ENCODE peak calls at places on chromosomes 7 and 10, in eight cellular contexts. One of them, this sample, is unnamed.

GRCh38 chr10:28326516-28327493 is 23.9 kb upstream of the MPP7 start:
- DNase-seq in psoas muscle: peak; percentile 57
- DNase-seq in right atrium auricular region: no peak
- DNase-seq in AG10803: peak; percentile 25
- DNase-seq in H1: no peak
- DNase-seq in colonic mucosa: no peak
- DNase-seq in iPS DF 6.9: no peak
- DNase-seq in GM12865: no peak
- DNase-seq in this sample: no peak

GRCh38 chr7:15130666-15131541 is 228.4 kb upstream of the DGKB start:
- DNase-seq in GM12865: no peak
- DNase-seq in colonic mucosa: no peak
- DNase-seq in iPS DF 6.9: no peak
- DNase-seq in AG10803: peak; percentile 39
- DNase-seq in H1: no peak
- DNase-seq in right atrium auricular region: no peak
- DNase-seq in psoas muscle: no peak
- DNase-seq in this sample: no peak

GRCh38 chr10:35827783-35828182 is 185.7 kb upstream of the FZD8 start:
- DNase-seq in colonic mucosa: no peak
- DNase-seq in H1: no peak
- DNase-seq in GM12865: no peak
- DNase-seq in AG10803: no peak
- DNase-seq in psoas muscle: no peak
- DNase-seq in right atrium auricular region: no peak
- DNase-seq in iPS DF 6.9: no peak
- DNase-seq in this sample: no peak

GRCh38 chr10:70418229-70418628 is 14.3 kb downstream of the EIF4EBP2 start:
- DNase-seq in iPS DF 6.9: no peak
- DNase-seq in AG10803: peak; percentile 29
- DNase-seq in right atrium auricular region: no peak
- DNase-seq in psoas muscle: no peak
- DNase-seq in colonic mucosa: no peak
- DNase-seq in GM12865: no peak
- DNase-seq in H1: no peak
- DNase-seq in this sample: peak; percentile 67

GRCh38 chr7:155570171-155570958 is 24.0 kb upstream of the CNPY1 start:
- DNase-seq in right atrium auricular region: no peak
- DNase-seq in colonic mucosa: no peak
- DNase-seq in psoas muscle: peak; percentile 35
- DNase-seq in AG10803: no peak
- DNase-seq in iPS DF 6.9: no peak
- DNase-seq in GM12865: no peak
- DNase-seq in H1: no peak
- DNase-seq in this sample: no peak

GRCh38 chr7:28136885-28137284 is 43.7 kb downstream of the JAZF1 start:
- DNase-seq in iPS DF 6.9: no peak
- DNase-seq in right atrium auricular region: no peak
- DNase-seq in AG10803: no peak
- DNase-seq in H1: no peak
- DNase-seq in psoas muscle: no peak
- DNase-seq in GM12865: no peak
- DNase-seq in colonic mucosa: no peak
- DNase-seq in this sample: no peak

GRCh38 chr7:149701495-149702240 is 71.7 kb downstream of the ZNF467 start:
- DNase-seq in iPS DF 6.9: no peak
- DNase-seq in right atrium auricular region: no peak
- DNase-seq in H1: no peak
- DNase-seq in psoas muscle: no peak
- DNase-seq in GM12865: no peak
- DNase-seq in AG10803: no peak
- DNase-seq in colonic mucosa: no peak
- DNase-seq in this sample: no peak

GRCh38 chr7:636396-636795 is 90.1 kb upstream of the DNAAF5 start:
- DNase-seq in GM12865: no peak
- DNase-seq in colonic mucosa: no peak
- DNase-seq in AG10803: peak; percentile 10
- DNase-seq in iPS DF 6.9: no peak
- DNase-seq in psoas muscle: no peak
- DNase-seq in H1: no peak
- DNase-seq in right atrium auricular region: no peak
- DNase-seq in this sample: peak; percentile 24

GRCh38 chr7:101553018-101553770 is 75.9 kb downstream of the MYL10 start:
- DNase-seq in iPS DF 6.9: no peak
- DNase-seq in colonic mucosa: no peak
- DNase-seq in GM12865: no peak
- DNase-seq in H1: no peak
- DNase-seq in psoas muscle: peak; percentile 30
- DNase-seq in right atrium auricular region: no peak
- DNase-seq in AG10803: no peak
- DNase-seq in this sample: no peak

GRCh38 chr10:126955396-126955795 is 50.2 kb downstream of the DOCK1 start:
- DNase-seq in right atrium auricular region: no peak
- DNase-seq in colonic mucosa: no peak
- DNase-seq in GM12865: no peak
- DNase-seq in H1: no peak
- DNase-seq in psoas muscle: no peak
- DNase-seq in iPS DF 6.9: no peak
- DNase-seq in AG10803: no peak
- DNase-seq in this sample: no peak

GRCh38 chr7:44398953-44399574 is 73.7 kb upstream of the CAMK2B start:
- DNase-seq in iPS DF 6.9: no peak
- DNase-seq in GM12865: no peak
- DNase-seq in H1: no peak
- DNase-seq in AG10803: no peak
- DNase-seq in right atrium auricular region: no peak
- DNase-seq in psoas muscle: no peak
- DNase-seq in colonic mucosa: no peak
- DNase-seq in this sample: no peak

GRCh38 chr7:44400033-44400511 is 74.7 kb upstream of the CAMK2B start:
- DNase-seq in H1: no peak
- DNase-seq in AG10803: no peak
- DNase-seq in psoas muscle: no peak
- DNase-seq in colonic mucosa: no peak
- DNase-seq in right atrium auricular region: no peak
- DNase-seq in GM12865: no peak
- DNase-seq in iPS DF 6.9: no peak
- DNase-seq in this sample: no peak

GRCh38 chr7:44396498-44396897 is 71.1 kb upstream of the CAMK2B start:
- DNase-seq in colonic mucosa: no peak
- DNase-seq in psoas muscle: no peak
- DNase-seq in right atrium auricular region: no peak
- DNase-seq in GM12865: no peak
- DNase-seq in H1: no peak
- DNase-seq in iPS DF 6.9: no peak
- DNase-seq in AG10803: no peak
- DNase-seq in this sample: no peak

GRCh38 chr7:44396931-44397525 is 71.6 kb upstream of the CAMK2B start:
- DNase-seq in GM12865: no peak
- DNase-seq in H1: no peak
- DNase-seq in colonic mucosa: no peak
- DNase-seq in AG10803: no peak
- DNase-seq in iPS DF 6.9: no peak
- DNase-seq in right atrium auricular region: peak; percentile 55
- DNase-seq in psoas muscle: no peak
- DNase-seq in this sample: no peak

DNA sequence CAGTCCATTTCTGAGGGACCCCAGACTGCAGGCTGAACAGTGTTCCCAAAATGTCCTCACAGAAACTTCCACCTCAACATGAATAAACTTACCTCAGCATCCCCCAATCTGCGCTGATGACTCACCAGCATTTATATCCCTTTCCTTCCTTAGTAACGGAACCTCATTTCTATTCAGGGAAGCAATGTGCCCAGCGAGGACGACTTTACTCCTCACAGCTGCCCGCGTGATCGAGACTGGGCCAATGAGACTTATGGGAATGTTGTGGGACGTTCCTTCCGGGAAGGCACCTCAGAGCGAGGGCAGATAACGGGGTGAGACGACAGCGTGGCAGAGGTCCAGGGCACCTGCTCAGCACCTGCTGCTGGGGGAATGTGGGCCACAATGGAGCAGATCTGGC is 73.1 kb upstream of the CAMK2B start:
- DNase-seq in H1: no peak
- DNase-seq in right atrium auricular region: peak; percentile 63
- DNase-seq in psoas muscle: peak; percentile 89
- DNase-seq in GM12865: no peak
- DNase-seq in colonic mucosa: no peak
- DNase-seq in AG10803: no peak
- DNase-seq in iPS DF 6.9: no peak
- DNase-seq in this sample: no peak
- H3K4me3 ChIP-seq in H1: no peak overlapping the region
- H3K4me3 ChIP-seq in right atrium auricular region: no peak overlapping the region
- H3K4me3 ChIP-seq in psoas muscle: peak overlapping the region; percentile 41
- H3K4me3 ChIP-seq in GM12865: no peak overlapping the region
- H3K4me3 ChIP-seq in colonic mucosa: no peak overlapping the region
- H3K4me3 ChIP-seq in AG10803: no peak overlapping the region
- H3K4me3 ChIP-seq in iPS DF 6.9: no peak overlapping the region
- H3K4me3 ChIP-seq in this sample: no peak overlapping the region

GRCh38 chr10:81871558-81871957 is 3.4 kb upstream of the NRG3 start:
- DNase-seq in psoas muscle: no peak
- DNase-seq in iPS DF 6.9: no peak
- DNase-seq in GM12865: no peak
- DNase-seq in right atrium auricular region: no peak
- DNase-seq in colonic mucosa: no peak
- DNase-seq in AG10803: no peak
- DNase-seq in H1: no peak
- DNase-seq in this sample: no peak

GRCh38 chr10:81874878-81875679 is at the start of gene NRG3:
- DNase-seq in iPS DF 6.9: no peak
- DNase-seq in right atrium auricular region: no peak
- DNase-seq in AG10803: no peak
- DNase-seq in colonic mucosa: no peak
- DNase-seq in psoas muscle: no peak
- DNase-seq in GM12865: no peak
- DNase-seq in H1: no peak
- DNase-seq in this sample: no peak

GRCh38 chr10:81873932-81874816 is 820 bp upstream of the NRG3 start:
- DNase-seq in H1: no peak
- DNase-seq in GM12865: no peak
- DNase-seq in psoas muscle: peak; percentile 56
- DNase-seq in iPS DF 6.9: no peak
- DNase-seq in AG10803: no peak
- DNase-seq in right atrium auricular region: no peak
- DNase-seq in colonic mucosa: peak; percentile 20
- DNase-seq in this sample: no peak

GRCh38 chr10:81872206-81872605 is 2.8 kb upstream of the NRG3 start:
- DNase-seq in psoas muscle: no peak
- DNase-seq in AG10803: no peak
- DNase-seq in H1: no peak
- DNase-seq in right atrium auricular region: no peak
- DNase-seq in colonic mucosa: no peak
- DNase-seq in iPS DF 6.9: no peak
- DNase-seq in GM12865: no peak
- DNase-seq in this sample: no peak

DNA sequence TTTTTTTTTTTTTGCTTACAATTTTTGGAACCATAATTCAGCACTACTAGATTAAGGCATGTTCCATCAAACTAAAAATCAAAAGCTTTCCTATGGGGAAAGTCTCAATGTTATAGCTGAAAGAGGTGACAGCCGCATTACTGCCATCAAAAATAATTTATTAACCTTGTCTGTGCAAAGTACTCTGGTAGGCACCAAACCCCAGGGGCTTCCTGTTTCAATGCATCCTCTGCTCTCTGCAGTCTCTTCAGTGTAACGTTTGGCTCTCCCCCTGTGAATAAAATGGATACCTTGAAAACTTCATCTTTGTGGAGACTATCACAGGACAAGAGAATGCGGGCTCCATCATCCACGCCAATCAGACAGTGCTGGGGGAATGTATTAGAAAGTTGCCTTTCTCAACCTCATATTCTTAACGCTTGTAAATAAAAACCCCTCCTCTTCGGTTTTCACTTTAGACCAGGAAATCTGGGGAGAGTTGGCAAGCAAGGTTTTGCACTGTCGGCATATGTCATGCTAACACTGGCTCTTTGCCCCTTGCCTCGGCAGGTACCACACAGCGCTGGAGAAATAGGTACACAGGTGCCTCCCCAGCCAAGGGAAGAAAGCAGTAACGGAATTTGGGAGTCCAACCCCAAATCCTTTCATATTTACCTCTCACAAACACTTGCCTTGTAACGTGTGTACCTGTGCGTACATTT is 1.6 kb upstream of the NRG3 start:
- DNase-seq in right atrium auricular region: no peak
- DNase-seq in H1: no peak
- DNase-seq in colonic mucosa: no peak
- DNase-seq in AG10803: no peak
- DNase-seq in GM12865: no peak
- DNase-seq in psoas muscle: no peak
- DNase-seq in iPS DF 6.9: no peak
- DNase-seq in this sample: no peak
- H3K4me3 ChIP-seq in right atrium auricular region: no peak overlapping the region
- H3K4me3 ChIP-seq in H1: peak overlapping the region; percentile 69
- H3K4me3 ChIP-seq in colonic mucosa: no peak overlapping the region
- H3K4me3 ChIP-seq in AG10803: no peak overlapping the region
- H3K4me3 ChIP-seq in GM12865: no peak overlapping the region
- H3K4me3 ChIP-seq in psoas muscle: no peak overlapping the region
- H3K4me3 ChIP-seq in iPS DF 6.9: no peak overlapping the region
- H3K4me3 ChIP-seq in this sample: no peak overlapping the region

GRCh38 chr10:100713859-100714565 is 31.4 kb upstream of the PAX2 start:
- DNase-seq in colonic mucosa: no peak
- DNase-seq in right atrium auricular region: no peak
- DNase-seq in GM12865: no peak
- DNase-seq in psoas muscle: no peak
- DNase-seq in H1: no peak
- DNase-seq in iPS DF 6.9: no peak
- DNase-seq in AG10803: no peak
- DNase-seq in this sample: no peak
- H3K4me3 ChIP-seq in colonic mucosa: no peak overlapping the region
- H3K4me3 ChIP-seq in right atrium auricular region: peak overlapping the region; percentile 28
- H3K4me3 ChIP-seq in GM12865: no peak overlapping the region
- H3K4me3 ChIP-seq in psoas muscle: peak overlapping the region; percentile 45
- H3K4me3 ChIP-seq in H1: peak overlapping the region; percentile 58
- H3K4me3 ChIP-seq in iPS DF 6.9: peak overlapping the region; percentile 30
- H3K4me3 ChIP-seq in AG10803: no peak overlapping the region
- H3K4me3 ChIP-seq in this sample: no peak overlapping the region

GRCh38 chr7:134907639-134908038 is 78.7 kb upstream of the AGBL3 start:
- DNase-seq in GM12865: no peak
- DNase-seq in right atrium auricular region: no peak
- DNase-seq in iPS DF 6.9: no peak
- DNase-seq in AG10803: peak; percentile 75
- DNase-seq in psoas muscle: no peak
- DNase-seq in colonic mucosa: peak; percentile 30
- DNase-seq in H1: no peak
- DNase-seq in this sample: no peak
- H3K4me3 ChIP-seq in GM12865: no peak overlapping the region
- H3K4me3 ChIP-seq in right atrium auricular region: no peak overlapping the region
- H3K4me3 ChIP-seq in iPS DF 6.9: no peak overlapping the region
- H3K4me3 ChIP-seq in AG10803: no peak overlapping the region
- H3K4me3 ChIP-seq in psoas muscle: no peak overlapping the region
- H3K4me3 ChIP-seq in colonic mucosa: no peak overlapping the region
- H3K4me3 ChIP-seq in H1: no peak overlapping the region
- H3K4me3 ChIP-seq in this sample: no peak overlapping the region